ENCODE peak calls at places on chromosome 18, in six cellular contexts. One of them, this sample, is unnamed.

GRCh38 chr18:44238449-44238848 is 442.2 kb upstream of the SETBP1 start:
- DNase-seq in right atrium auricular region: no peak
- DNase-seq in fibroblast of lung: no peak
- DNase-seq in ascending aorta: no peak
- DNase-seq in endothelial cell of umbilical vein: no peak
- DNase-seq in spleen: no peak
- DNase-seq in this sample: no peak

GRCh38 chr18:31420032-31420431 is 27.5 kb upstream of the DSG3 start:
- DNase-seq in right atrium auricular region: no peak
- DNase-seq in fibroblast of lung: no peak
- DNase-seq in ascending aorta: no peak
- DNase-seq in endothelial cell of umbilical vein: no peak
- DNase-seq in spleen: no peak
- DNase-seq in this sample: no peak

GRCh38 chr18:12409466-12409865 is 1.7 kb downstream of the PRELID3A start:
- DNase-seq in right atrium auricular region: no peak
- DNase-seq in fibroblast of lung: no peak
- DNase-seq in ascending aorta: no peak
- DNase-seq in endothelial cell of umbilical vein: no peak
- DNase-seq in spleen: peak
- DNase-seq in this sample: no peak

GRCh38 chr18:44725300-44726096 is 44.8 kb downstream of the SETBP1 start:
- DNase-seq in right atrium auricular region: no peak
- DNase-seq in fibroblast of lung: peak
- DNase-seq in ascending aorta: peak
- DNase-seq in endothelial cell of umbilical vein: peak
- DNase-seq in spleen: peak
- DNase-seq in this sample: no peak

GRCh38 chr18:78689606-78690005 is 290.0 kb upstream of the SALL3 start:
- DNase-seq in right atrium auricular region: no peak
- DNase-seq in fibroblast of lung: no peak
- DNase-seq in ascending aorta: no peak
- DNase-seq in endothelial cell of umbilical vein: no peak
- DNase-seq in spleen: no peak
- DNase-seq in this sample: no peak

GRCh38 chr18:36635414-36636096 is 193.2 kb downstream of the TPGS2 start:
- DNase-seq in right atrium auricular region: no peak
- DNase-seq in fibroblast of lung: no peak
- DNase-seq in ascending aorta: no peak
- DNase-seq in endothelial cell of umbilical vein: no peak
- DNase-seq in spleen: no peak
- DNase-seq in this sample: no peak

GRCh38 chr18:8045890-8046289 is 478.8 kb downstream of the PTPRM start:
- DNase-seq in right atrium auricular region: no peak
- DNase-seq in fibroblast of lung: no peak
- DNase-seq in ascending aorta: no peak
- DNase-seq in endothelial cell of umbilical vein: no peak
- DNase-seq in spleen: no peak
- DNase-seq in this sample: no peak

GRCh38 chr18:2881490-2882195 is 34.8 kb downstream of the EMILIN2 start:
- DNase-seq in right atrium auricular region: peak
- DNase-seq in fibroblast of lung: peak
- DNase-seq in ascending aorta: peak
- DNase-seq in endothelial cell of umbilical vein: no peak
- DNase-seq in spleen: no peak
- DNase-seq in this sample: no peak

GRCh38 chr18:22322251-22322691 is 95.4 kb downstream of the CTAGE1 start:
- DNase-seq in right atrium auricular region: peak
- DNase-seq in fibroblast of lung: peak
- DNase-seq in ascending aorta: no peak
- DNase-seq in endothelial cell of umbilical vein: no peak
- DNase-seq in spleen: no peak
- DNase-seq in this sample: no peak

GRCh38 chr18:48544116-48544515 is 5.3 kb downstream of the CTIF start:
- DNase-seq in right atrium auricular region: no peak
- DNase-seq in fibroblast of lung: no peak
- DNase-seq in ascending aorta: no peak
- DNase-seq in endothelial cell of umbilical vein: no peak
- DNase-seq in spleen: no peak
- DNase-seq in this sample: no peak

GRCh38 chr18:35117951-35118411 is 76.8 kb downstream of the MAPRE2 start:
- DNase-seq in right atrium auricular region: no peak
- DNase-seq in fibroblast of lung: peak
- DNase-seq in ascending aorta: no peak
- DNase-seq in endothelial cell of umbilical vein: no peak
- DNase-seq in spleen: no peak
- DNase-seq in this sample: no peak

GRCh38 chr18:35114305-35114704 is 73.1 kb downstream of the MAPRE2 start:
- DNase-seq in right atrium auricular region: no peak
- DNase-seq in fibroblast of lung: no peak
- DNase-seq in ascending aorta: no peak
- DNase-seq in endothelial cell of umbilical vein: no peak
- DNase-seq in spleen: no peak
- DNase-seq in this sample: no peak

GRCh38 chr18:35118641-35119040 is 77.4 kb downstream of the MAPRE2 start:
- DNase-seq in right atrium auricular region: no peak
- DNase-seq in fibroblast of lung: no peak
- DNase-seq in ascending aorta: no peak
- DNase-seq in endothelial cell of umbilical vein: no peak
- DNase-seq in spleen: no peak
- DNase-seq in this sample: no peak

GRCh38 chr18:35117372-35117771 is 76.2 kb downstream of the MAPRE2 start:
- DNase-seq in right atrium auricular region: no peak
- DNase-seq in fibroblast of lung: no peak
- DNase-seq in ascending aorta: no peak
- DNase-seq in endothelial cell of umbilical vein: no peak
- DNase-seq in spleen: no peak
- DNase-seq in this sample: no peak

GRCh38 chr18:35116784-35117318 is 75.6 kb downstream of the MAPRE2 start:
- DNase-seq in right atrium auricular region: no peak
- DNase-seq in fibroblast of lung: no peak
- DNase-seq in ascending aorta: no peak
- DNase-seq in endothelial cell of umbilical vein: no peak
- DNase-seq in spleen: no peak
- DNase-seq in this sample: no peak
- H3K27ac ChIP-seq in right atrium auricular region: peak
- H3K27ac ChIP-seq in fibroblast of lung: no peak
- H3K27ac ChIP-seq in ascending aorta: peak
- H3K27ac ChIP-seq in endothelial cell of umbilical vein: no peak
- H3K27ac ChIP-seq in spleen: no peak
- H3K27ac ChIP-seq in this sample: peak

DNA sequence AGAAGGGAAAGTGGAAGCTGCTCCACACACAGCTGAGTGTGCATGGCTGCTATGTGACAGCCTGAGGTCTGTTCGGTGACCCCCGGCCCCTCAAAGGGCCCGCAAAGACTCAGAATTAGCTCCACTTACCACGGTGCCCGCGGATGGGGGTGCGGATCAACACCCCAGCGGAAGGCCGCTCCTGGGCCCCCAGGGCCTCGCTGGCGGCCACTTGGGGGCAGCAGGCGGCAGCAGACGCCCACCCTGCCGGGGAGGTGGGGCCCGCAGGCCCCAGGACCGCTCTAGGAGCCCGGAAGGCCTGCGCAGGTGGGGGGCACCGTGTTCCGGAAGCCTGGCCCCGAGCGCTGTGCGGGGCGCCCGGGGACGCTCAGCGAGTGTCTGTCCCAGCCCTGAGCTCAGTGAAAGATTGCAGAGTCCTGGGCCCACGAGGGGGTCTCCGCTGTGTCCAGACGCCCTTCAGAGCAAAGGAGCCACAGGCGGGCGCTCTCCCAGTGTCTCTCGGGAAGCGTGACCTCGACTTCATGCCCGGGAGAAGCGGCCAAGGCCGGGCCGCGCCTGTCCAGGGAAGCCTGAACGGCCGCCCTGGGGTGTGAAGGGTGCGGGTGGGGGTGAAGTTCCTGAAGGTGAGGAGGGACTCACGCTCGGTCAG is 118.6 kb downstream of the VAPA start:
- DNase-seq in right atrium auricular region: no peak
- DNase-seq in fibroblast of lung: no peak
- DNase-seq in ascending aorta: peak
- DNase-seq in endothelial cell of umbilical vein: peak
- DNase-seq in spleen: peak
- DNase-seq in this sample: no peak
- H3K4me3 ChIP-seq in right atrium auricular region: no peak
- H3K4me3 ChIP-seq in fibroblast of lung: no peak
- H3K4me3 ChIP-seq in ascending aorta: no peak
- H3K4me3 ChIP-seq in endothelial cell of umbilical vein: no peak
- H3K4me3 ChIP-seq in spleen: peak
- H3K4me3 ChIP-seq in this sample: peak

DNA sequence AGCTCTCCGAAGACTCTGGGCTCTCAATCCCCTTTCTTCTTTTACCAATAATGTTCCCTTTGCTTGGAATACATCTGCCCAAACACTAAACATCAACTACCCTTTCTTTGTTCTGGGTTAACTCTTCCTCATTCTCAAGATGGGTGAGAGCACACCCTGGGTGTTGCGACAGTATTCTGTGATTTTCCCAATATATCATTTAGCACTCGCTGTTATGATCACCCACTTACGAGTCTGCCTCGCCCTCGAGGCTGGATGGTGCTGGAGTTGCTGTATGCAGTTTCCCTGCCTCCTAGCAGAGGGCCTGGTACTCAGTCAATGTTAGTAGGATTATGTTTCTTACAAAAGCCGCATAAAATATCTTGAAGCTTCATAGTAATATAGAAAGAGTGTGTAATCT is 93.2 kb downstream of the SOCS6 start:
- DNase-seq in right atrium auricular region: no peak
- DNase-seq in fibroblast of lung: no peak
- DNase-seq in ascending aorta: no peak
- DNase-seq in endothelial cell of umbilical vein: no peak
- DNase-seq in spleen: no peak
- DNase-seq in this sample: no peak
- H3K27ac ChIP-seq in right atrium auricular region: peak
- H3K27ac ChIP-seq in fibroblast of lung: no peak
- H3K27ac ChIP-seq in ascending aorta: no peak
- H3K27ac ChIP-seq in endothelial cell of umbilical vein: no peak
- H3K27ac ChIP-seq in spleen: no peak
- H3K27ac ChIP-seq in this sample: no peak

DNA sequence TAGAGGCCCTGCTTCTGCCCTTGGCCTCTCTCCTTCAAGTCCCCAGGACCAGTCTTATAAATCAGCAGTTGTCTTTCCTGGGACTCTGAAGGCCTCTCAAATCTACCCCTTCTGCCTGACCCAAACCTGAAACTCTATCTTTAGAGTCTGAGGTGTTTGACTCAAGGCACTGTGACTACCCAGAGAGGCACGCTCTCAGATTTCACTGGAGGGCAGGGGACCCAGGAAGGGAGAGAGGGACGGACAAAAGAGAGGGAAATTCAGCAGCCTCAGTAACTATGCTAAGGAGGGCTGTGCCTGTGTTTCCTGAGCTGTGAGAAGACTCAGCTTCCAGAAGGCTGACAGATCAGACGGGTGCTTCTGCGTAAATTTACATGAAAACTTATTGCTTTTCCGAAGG is 217.8 kb downstream of the HAUS1 start:
- DNase-seq in right atrium auricular region: no peak
- DNase-seq in fibroblast of lung: no peak
- DNase-seq in ascending aorta: no peak
- DNase-seq in endothelial cell of umbilical vein: no peak
- DNase-seq in spleen: no peak
- DNase-seq in this sample: no peak
- H3K4me3 ChIP-seq in right atrium auricular region: no peak
- H3K4me3 ChIP-seq in fibroblast of lung: no peak
- H3K4me3 ChIP-seq in ascending aorta: no peak
- H3K4me3 ChIP-seq in endothelial cell of umbilical vein: no peak
- H3K4me3 ChIP-seq in spleen: no peak
- H3K4me3 ChIP-seq in this sample: no peak

GRCh38 chr18:58264846-58265245 is 220.8 kb downstream of the NEDD4L start:
- DNase-seq in right atrium auricular region: no peak
- DNase-seq in fibroblast of lung: no peak
- DNase-seq in ascending aorta: no peak
- DNase-seq in endothelial cell of umbilical vein: no peak
- DNase-seq in spleen: no peak
- DNase-seq in this sample: no peak
- H3K27ac ChIP-seq in right atrium auricular region: peak
- H3K27ac ChIP-seq in fibroblast of lung: no peak
- H3K27ac ChIP-seq in ascending aorta: no peak
- H3K27ac ChIP-seq in endothelial cell of umbilical vein: no peak
- H3K27ac ChIP-seq in spleen: no peak
- H3K27ac ChIP-seq in this sample: no peak

GRCh38 chr18:63160172-63160995 is 159.2 kb downstream of the BCL2 start:
- DNase-seq in right atrium auricular region: no peak
- DNase-seq in fibroblast of lung: no peak
- DNase-seq in ascending aorta: no peak
- DNase-seq in endothelial cell of umbilical vein: no peak
- DNase-seq in spleen: peak
- DNase-seq in this sample: no peak
- H3K4me3 ChIP-seq in right atrium auricular region: no peak
- H3K4me3 ChIP-seq in fibroblast of lung: no peak
- H3K4me3 ChIP-seq in ascending aorta: no peak
- H3K4me3 ChIP-seq in endothelial cell of umbilical vein: no peak
- H3K4me3 ChIP-seq in spleen: no peak
- H3K4me3 ChIP-seq in this sample: peak

This sample was measured in thoracic aorta.